ENCODE peak calls at places on chromosomes 13 and 19, in seven cellular contexts. H, M, D, Q, O, N and V are unnamed samples.

GRCh38 chr13:46992383-46992952 is 95.6 kb upstream of the HTR2A start:
- DNase-seq in H (no peak), M (peak; percentile 16), D (no peak), Q (peak; percentile 42), O (peak; percentile 40), N (no peak), V (no peak)

GRCh38 chr19:21197589-21198295 is 55.9 kb downstream of the ZNF431 start:
- DNase-seq in H (peak; percentile 55), M (no peak), D (no peak), Q (peak; percentile 71), O (peak; percentile 36), N (no peak), V (no peak)

GRCh38 chr13:21894091-21894490 is 223.2 kb downstream of the FGF9 start:
- DNase-seq in H (no peak), M (no peak), D (no peak), Q (peak; percentile 7), O (no peak), N (no peak), V (no peak)

GRCh38 chr19:46860846-46861690 is at the start of gene ARHGAP35:
- DNase-seq in H (peak; percentile 41), M (no peak), D (no peak), Q (peak; percentile 68), O (peak; percentile 93), N (no peak), V (no peak)

GRCh38 chr19:51311388-51312257 is at the start of gene IGLON5:
- DNase-seq in H (no peak), M (no peak), D (no peak), Q (no peak), O (no peak), N (no peak), V (no peak)

GRCh38 chr13:51269039-51269438 is 46.8 kb downstream of the FAM124A start:
- DNase-seq in H (no peak), M (no peak), D (no peak), Q (no peak), O (peak; percentile 33), N (no peak), V (no peak)

GRCh38 chr13:31556376-31556775 is 182.9 kb upstream of the RXFP2 start:
- DNase-seq in H (no peak), M (no peak), D (no peak), Q (no peak), O (peak; percentile 5), N (peak; percentile 12), V (no peak)

GRCh38 chr13:110758195-110758594 is 44.7 kb downstream of the ING1 start:
- DNase-seq in H (no peak), M (no peak), D (no peak), Q (no peak), O (peak; percentile 64), N (no peak), V (peak; percentile 4)

GRCh38 chr19:17795495-17795856 is 538 bp downstream of the B3GNT3 start:
- DNase-seq in H (no peak), M (no peak), D (no peak), Q (no peak), O (no peak), N (no peak), V (no peak)

GRCh38 chr19:17797397-17798201 is 2.7 kb downstream of the B3GNT3 start:
- DNase-seq in H (no peak), M (peak; percentile 94), D (no peak), Q (no peak), O (no peak), N (no peak), V (no peak)

GRCh38 chr19:17794731-17795494 is at the start of gene B3GNT3:
- DNase-seq in H (no peak), M (peak; percentile 83), D (no peak), Q (no peak), O (peak; percentile 31), N (no peak), V (no peak)

GRCh38 chr19:17796838-17797168 is 1.9 kb downstream of the B3GNT3 start:
- DNase-seq in H (no peak), M (no peak), D (no peak), Q (no peak), O (no peak), N (no peak), V (no peak)

GRCh38 chr19:17796013-17796837 is 1.3 kb downstream of the B3GNT3 start:
- DNase-seq in H (no peak), M (peak; percentile 33), D (no peak), Q (no peak), O (no peak), N (no peak), V (no peak)
- H3K4me3 ChIP-seq in H (no peak overlapping the region), M (peak overlapping the region; percentile 90), D (no peak overlapping the region), Q (no peak overlapping the region), O (no peak overlapping the region), N (no peak overlapping the region), V (no peak overlapping the region)

DNA sequence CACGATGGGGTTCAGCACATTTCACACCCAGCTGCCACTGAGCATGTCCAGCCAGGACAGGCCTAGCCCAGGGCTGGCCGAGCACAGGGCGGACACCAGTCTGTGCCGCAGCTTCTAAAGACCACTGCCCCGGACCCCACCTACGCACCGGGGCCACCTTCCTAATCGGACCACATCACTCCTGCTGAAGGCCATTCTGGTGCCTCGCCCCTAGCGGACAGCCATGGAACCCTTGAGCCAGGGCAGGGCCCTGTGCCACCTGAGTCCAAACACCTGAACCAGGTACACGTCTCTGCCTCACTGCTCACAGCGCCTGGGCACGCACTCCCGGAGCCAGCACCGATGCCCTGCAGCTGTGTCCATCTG is 8.4 kb upstream of the C13orf46 start:
- DNase-seq in H (no peak), M (no peak), D (no peak), Q (no peak), O (no peak), N (no peak), V (no peak)
- H3K4me3 ChIP-seq in H (no peak overlapping the region), M (no peak overlapping the region), D (no peak overlapping the region), Q (no peak overlapping the region), O (no peak overlapping the region), N (no peak overlapping the region), V (no peak overlapping the region)

DNA sequence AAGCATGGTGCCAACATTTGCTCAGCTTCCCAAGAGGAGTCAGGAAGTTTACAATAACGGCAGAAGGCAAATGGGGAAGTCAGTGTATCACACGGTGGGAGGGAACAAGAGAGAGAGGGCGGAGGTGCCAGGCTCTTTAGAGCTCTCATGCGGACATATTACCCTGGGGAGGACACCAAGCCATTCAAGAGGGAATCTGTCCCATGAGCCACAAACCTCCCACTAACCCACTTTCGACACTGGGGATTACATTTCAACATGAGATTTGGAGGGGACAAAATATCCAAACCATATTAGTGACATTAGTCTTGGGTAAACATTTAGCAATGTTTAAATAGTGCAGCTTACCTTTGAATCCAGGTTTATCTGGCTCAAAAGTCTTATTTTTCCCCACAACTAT is 69.9 kb downstream of the SLAIN1 start:
- DNase-seq in H (no peak), M (no peak), D (no peak), Q (peak; percentile 91), O (no peak), N (no peak), V (no peak)
- H3K4me3 ChIP-seq in H (no peak overlapping the region), M (no peak overlapping the region), D (no peak overlapping the region), Q (no peak overlapping the region), O (no peak overlapping the region), N (no peak overlapping the region), V (no peak overlapping the region)

GRCh38 chr19:49700563-49700962 is 9.6 kb downstream of the CPT1C start:
- DNase-seq in H (no peak), M (no peak), D (no peak), Q (no peak), O (no peak), N (no peak), V (no peak)

GRCh38 chr19:49704888-49705642 is 14.1 kb downstream of the CPT1C start:
- DNase-seq in H (no peak), M (no peak), D (no peak), Q (no peak), O (no peak), N (no peak), V (no peak)

GRCh38 chr19:49696865-49697264 is 5.9 kb downstream of the CPT1C start:
- DNase-seq in H (no peak), M (no peak), D (no peak), Q (no peak), O (no peak), N (no peak), V (no peak)

GRCh38 chr19:49699364-49699763 is 8.4 kb downstream of the CPT1C start:
- DNase-seq in H (no peak), M (no peak), D (no peak), Q (no peak), O (no peak), N (no peak), V (no peak)

GRCh38 chr19:49701271-49701786 is 10.4 kb downstream of the CPT1C start:
- DNase-seq in H (no peak), M (no peak), D (no peak), Q (no peak), O (no peak), N (no peak), V (no peak)
- H3K4me3 ChIP-seq in H (no peak overlapping the region), M (no peak overlapping the region), D (no peak overlapping the region), Q (no peak overlapping the region), O (no peak overlapping the region), N (no peak overlapping the region), V (no peak overlapping the region)

GRCh38 chr19:58355891-58356235 is 2.6 kb upstream of the A1BG start:
- DNase-seq in H (no peak), M (no peak), D (no peak), Q (no peak), O (no peak), N (no peak), V (no peak)
- H3K4me3 ChIP-seq in H (peak overlapping the region; percentile 12), M (no peak overlapping the region), D (peak overlapping the region; percentile 51), Q (no peak overlapping the region), O (peak overlapping the region; percentile 28), N (no peak overlapping the region), V (no peak overlapping the region)

GRCh38 chr19:6711078-6711361 is 9.4 kb downstream of the C3 start:
- DNase-seq in H (no peak), M (no peak), D (no peak), Q (no peak), O (no peak), N (no peak), V (no peak)
- H3K4me3 ChIP-seq in H (no peak overlapping the region), M (no peak overlapping the region), D (no peak overlapping the region), Q (no peak overlapping the region), O (no peak overlapping the region), N (no peak overlapping the region), V (no peak overlapping the region)

DNA sequence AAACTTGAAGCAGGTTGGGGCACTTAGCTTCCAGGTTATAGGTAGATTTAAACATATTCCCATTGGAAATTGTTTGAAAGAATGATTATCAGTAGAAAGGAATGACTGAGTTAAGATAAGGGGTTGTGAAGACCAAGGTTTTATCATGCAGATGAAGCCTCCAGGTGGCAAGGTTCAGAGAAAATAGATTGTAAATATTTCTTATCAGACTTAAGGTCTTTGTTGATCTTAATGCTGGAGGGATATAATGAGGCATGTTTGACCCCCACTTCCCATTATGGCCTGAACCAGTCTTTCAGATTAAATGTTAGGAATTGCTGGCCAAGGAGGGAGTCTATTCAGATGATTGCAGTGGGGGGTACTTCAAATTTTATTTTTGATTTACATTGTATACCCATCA is 1486.5 kb upstream of the PRR20A start:
- DNase-seq in H (no peak), M (no peak), D (no peak), Q (no peak), O (no peak), N (no peak), V (no peak)
- H3K4me3 ChIP-seq in H (no peak overlapping the region), M (no peak overlapping the region), D (no peak overlapping the region), Q (no peak overlapping the region), O (no peak overlapping the region), N (no peak overlapping the region), V (no peak overlapping the region)

DNA sequence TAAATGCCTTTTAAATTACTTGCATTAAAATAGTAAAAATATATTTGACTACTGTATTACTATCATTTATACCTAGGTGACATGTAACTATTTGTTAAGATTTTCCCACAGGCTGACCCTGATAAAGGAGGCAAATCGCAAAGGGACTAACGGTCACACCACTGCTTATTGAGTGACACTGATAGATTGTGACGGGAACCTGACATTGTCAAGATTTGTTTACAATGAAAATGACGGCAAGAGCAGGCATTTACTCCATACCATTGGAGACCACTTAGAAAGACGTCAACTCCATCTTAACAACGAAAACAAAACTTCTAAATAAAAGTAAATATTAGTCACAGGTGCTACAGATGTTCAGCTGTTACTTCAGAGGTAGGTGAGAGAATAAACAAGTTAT is 289.0 kb downstream of the DACH1 start:
- DNase-seq in H (no peak), M (no peak), D (no peak), Q (no peak), O (no peak), N (no peak), V (no peak)
- H3K4me3 ChIP-seq in H (no peak overlapping the region), M (no peak overlapping the region), D (no peak overlapping the region), Q (no peak overlapping the region), O (no peak overlapping the region), N (no peak overlapping the region), V (no peak overlapping the region)